ENCODE peak calls at places on chromosomes 11 and 22, in six cellular contexts. K is lung; A is neural progenitor cell; Z is kidney; V is mesenchymal stem cell; P is CD8-positive, alpha-beta T cell. W is an unnamed sample.

GRCh38 chr11:121716060-121716459 is 263.3 kb upstream of the SORL1-AS1 start:
- DNase-seq in K (no peak), V (no peak), Z (no peak), A (no peak), P (no peak), W (no peak)

GRCh38 chr11:133180201-133180600 is 352.1 kb downstream of the OPCML start:
- DNase-seq in Z (no peak), V (no peak), K (no peak), A (no peak), P (no peak), W (no peak)

GRCh38 chr11:70569996-70570692 is 171.8 kb downstream of the CTTN start:
- DNase-seq in Z (peak; percentile 57), P (no peak), A (no peak), V (no peak), K (no peak), W (no peak)

GRCh38 chr11:67056640-67057409 is at the start of gene RHOD:
- DNase-seq in V (no peak), K (peak; percentile 49), Z (peak; percentile 87), P (peak; percentile 14), A (peak; percentile 82), W (peak; percentile 13)

GRCh38 chr11:119106564-119107537 is at the start of gene C2CD2L:
- DNase-seq in K (peak; percentile 91), P (peak; percentile 86), A (peak; percentile 95), Z (peak; percentile 96), V (peak; percentile 93), W (peak; percentile 84)

GRCh38 chr22:30308518-30309230 is 18.1 kb downstream of the TBC1D10A start:
- DNase-seq in P (no peak), Z (no peak), A (no peak), K (no peak), V (peak; percentile 79), W (no peak)

GRCh38 chr11:48018561-48019229 is 38.3 kb downstream of the PTPRJ start:
- DNase-seq in K (no peak), Z (no peak), V (no peak), A (peak; percentile 85), P (no peak), W (no peak)

GRCh38 chr22:24580276-24580675 is 12.6 kb downstream of the LRRC75B start:
- DNase-seq in A (no peak), K (no peak), Z (no peak), V (peak; percentile 87), P (no peak), W (no peak)

GRCh38 chr22:22919041-22919440 is 31.4 kb downstream of the IGLL5 start:
- DNase-seq in P (no peak), V (no peak), Z (no peak), K (no peak), A (no peak), W (no peak)

GRCh38 chr11:86047275-86047991 is 21.5 kb downstream of the PICALM start:
- DNase-seq in V (peak; percentile 62), K (no peak), Z (no peak), A (no peak), P (peak; percentile 30), W (no peak)

GRCh38 chr11:43366597-43367121 is 7.9 kb downstream of the TTC17 start:
- DNase-seq in V (peak; percentile 73), Z (no peak), A (no peak), K (no peak), P (no peak), W (no peak)

GRCh38 chr11:78202733-78203167 is 14.0 kb downstream of the USP35 start:
- DNase-seq in K (no peak), A (no peak), V (no peak), Z (no peak), P (peak; percentile 63), W (peak; percentile 72)

GRCh38 chr11:75797796-75798195 is 17.2 kb upstream of the UVRAG start:
- DNase-seq in Z (peak; percentile 61), V (no peak), P (no peak), A (no peak), K (no peak), W (no peak)

GRCh38 chr11:45745065-45745811 is 59.7 kb upstream of the SLC35C1 start:
- DNase-seq in Z (peak; percentile 83), A (no peak), P (no peak), K (no peak), V (no peak), W (no peak)

GRCh38 chr11:62725686-62726085 is 1.6 kb downstream of the HNRNPUL2 start:
- DNase-seq in V (no peak), A (no peak), Z (no peak), P (no peak), K (no peak), W (no peak)

GRCh38 chr11:19711911-19712280 is 741 bp upstream of the NAV2 start:
- DNase-seq in P (no peak), Z (peak; percentile 71), K (peak; percentile 30), V (no peak), A (peak; percentile 72), W (no peak)

DNA sequence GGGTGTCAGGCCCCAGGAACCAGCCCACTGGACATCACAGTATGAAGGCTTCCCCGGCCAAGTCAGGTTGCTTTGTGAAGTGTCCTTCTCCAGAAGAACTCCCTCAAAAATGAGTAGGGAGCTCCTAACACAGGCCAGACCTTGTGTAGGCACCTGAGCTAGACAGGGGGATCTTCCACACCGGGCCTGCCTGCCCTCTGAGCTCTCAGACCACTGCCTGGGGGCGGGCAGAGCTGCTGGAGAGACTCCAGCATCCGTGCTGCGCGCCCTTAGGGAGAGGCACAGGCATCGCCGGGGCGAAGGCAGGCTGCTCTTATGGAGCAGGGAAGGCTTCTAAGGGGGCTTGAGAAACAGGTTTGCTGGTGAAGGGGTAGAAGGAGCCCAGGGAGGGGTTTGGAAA is 4.3 kb downstream of the KCNJ5 start:
- DNase-seq in V (no peak), Z (no peak), K (no peak), A (no peak), P (no peak), W (no peak)
- H3K4me1 ChIP-seq in V (peaks cover 7% of the 10 kb centered on the region), Z (peaks cover 6% of the 10 kb centered on the region), K (peaks cover 13% of the 10 kb centered on the region), A (peaks cover 25% of the 10 kb centered on the region), P (peaks cover 4% of the 10 kb centered on the region), W (peaks cover 5% of the 10 kb centered on the region)

GRCh38 chr22:20952544-20953341 is 14.3 kb upstream of the AIFM3 start:
- DNase-seq in A (no peak), K (no peak), Z (no peak), P (no peak), V (no peak), W (no peak)
- H3K36me3 ChIP-seq in A (no peaks in the 10 kb centered on the region), K (peaks cover 28% of the 10 kb centered on the region), Z (peaks cover 17% of the 10 kb centered on the region), P (peaks cover 26% of the 10 kb centered on the region), V (peaks cover 44% of the 10 kb centered on the region), W (peaks cover 51% of the 10 kb centered on the region)

GRCh38 chr22:35781898-35782297 is 64.2 kb downstream of the APOL5 start:
- DNase-seq in K (no peak), P (no peak), Z (no peak), V (no peak), A (no peak), W (no peak)

GRCh38 chr22:35782504-35782903 is 64.8 kb downstream of the APOL5 start:
- DNase-seq in K (no peak), V (peak; percentile 22), Z (no peak), P (no peak), A (no peak), W (no peak)

GRCh38 chr22:35775339-35775738 is 57.7 kb downstream of the APOL5 start:
- DNase-seq in Z (no peak), K (no peak), P (no peak), A (no peak), V (no peak), W (no peak)

GRCh38 chr22:35777335-35777975 is 59.8 kb downstream of the APOL5 start:
- DNase-seq in Z (no peak), V (peak; percentile 83), K (no peak), P (no peak), A (no peak), W (no peak)
- H3K27ac ChIP-seq in Z (no peak overlapping the region), V (peak overlapping the region; percentile 75), K (no peak overlapping the region), P (no peak overlapping the region), A (no peak overlapping the region), W (no peak overlapping the region)

DNA sequence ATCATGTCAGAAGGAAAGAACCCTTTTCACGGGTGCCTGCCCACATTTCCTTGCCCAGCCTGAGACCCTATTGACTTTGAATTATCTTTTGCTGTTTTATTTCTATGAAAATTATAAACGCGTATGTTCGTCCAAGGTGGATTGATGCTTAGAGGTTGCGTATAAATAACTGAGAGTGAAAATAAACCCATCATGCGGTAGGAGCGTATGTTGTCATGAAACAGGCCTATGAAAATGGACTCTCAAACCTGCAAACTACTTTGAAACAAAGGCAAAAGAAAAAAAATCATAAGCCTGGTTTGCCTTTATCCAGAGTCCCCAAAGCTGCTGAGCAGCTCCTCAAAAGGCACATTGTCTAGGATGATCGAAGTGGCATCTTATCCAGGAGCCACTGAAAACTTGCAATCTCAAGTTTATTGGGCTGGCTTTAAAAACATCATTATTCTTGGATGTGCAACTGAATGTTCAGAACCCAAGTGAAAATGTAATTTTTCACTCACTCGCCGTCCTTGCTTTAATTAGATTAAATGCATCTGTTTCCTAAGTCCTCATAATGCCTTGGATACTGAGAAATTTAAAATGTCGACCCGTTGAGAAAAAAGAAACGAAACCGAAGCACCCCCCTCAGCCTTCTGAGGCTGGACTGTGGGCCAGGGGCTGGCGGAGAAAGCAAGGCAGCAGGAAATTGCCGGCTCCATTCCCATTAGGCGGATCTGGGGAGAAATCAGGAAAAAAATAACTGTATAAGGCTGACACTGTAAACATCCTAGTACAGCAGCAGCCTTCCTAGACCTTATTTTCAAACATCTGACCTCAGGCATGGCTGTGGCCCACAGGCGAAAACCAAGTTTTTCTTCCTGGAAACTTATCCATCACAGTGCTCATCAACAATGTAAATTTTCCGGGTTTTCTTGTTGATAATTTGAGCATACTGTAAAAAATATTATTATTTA is 82.9 kb upstream of the PPARA start:
- DNase-seq in Z (peak; percentile 32), V (no peak), A (no peak), P (no peak), K (no peak), W (no peak)
- H3K4me1 ChIP-seq in Z (peaks cover 20% of the 10 kb centered on the region), V (peaks cover 11% of the 10 kb centered on the region), A (peaks cover 5% of the 10 kb centered on the region), P (peaks cover 20% of the 10 kb centered on the region), K (peaks cover 18% of the 10 kb centered on the region), W (peaks cover 24% of the 10 kb centered on the region)

GRCh38 chr22:50445880-50446707 is 28.7 kb downstream of the SBF1 start:
- DNase-seq in P (no peak), K (no peak), V (no peak), Z (peak; percentile 68), A (no peak), W (no peak)
- H3K36me3 ChIP-seq in P (peaks cover 31% of the 10 kb centered on the region), K (peaks cover 57% of the 10 kb centered on the region), V (peaks cover 76% of the 10 kb centered on the region), Z (peaks cover 26% of the 10 kb centered on the region), A (no peaks in the 10 kb centered on the region), W (peaks cover 35% of the 10 kb centered on the region)

DNA sequence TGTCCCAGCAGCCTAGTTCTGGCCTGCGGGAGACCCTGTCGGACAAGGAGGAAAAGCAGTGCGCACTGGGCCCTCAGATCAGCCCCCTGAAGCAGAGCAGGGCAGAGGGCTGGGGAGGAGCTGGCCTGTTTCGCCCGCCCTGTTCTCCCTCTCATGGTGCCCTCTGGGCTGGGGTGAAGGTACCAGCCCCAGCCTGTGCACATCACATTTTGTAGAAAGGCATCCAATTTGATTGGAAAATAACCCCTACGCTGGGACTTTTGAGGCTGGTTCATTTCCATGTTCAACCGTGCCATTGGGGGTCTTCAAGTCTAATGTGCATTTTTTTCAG is 836 bp upstream of the NAP1L4 start:
- DNase-seq in V (no peak), Z (no peak), K (no peak), A (no peak), P (no peak), W (no peak)
- H3K27ac ChIP-seq in V (no peak overlapping the region), Z (no peak overlapping the region), K (no peak overlapping the region), A (no peak overlapping the region), P (no peak overlapping the region), W (peak overlapping the region; percentile 77)